ENCODE peak calls at places on chromosomes 1 and 21, in seven cellular contexts. Z is heart left ventricle, S is mammary epithelial cell, Q is neural progenitor cell, T is HL-60, W is PC-9, U is endodermal cell. H is an unnamed sample.

GRCh38 chr21:15825699-15826098 is 95.9 kb downstream of the USP25 start:
- DNase-seq in Z (no peak), T (no peak), S (no peak), W (no peak), U (no peak), Q (no peak), H (no peak)

GRCh38 chr1:208326033-208326432 is 81.8 kb upstream of the PLXNA2 start:
- DNase-seq in W (no peak), U (no peak), Z (no peak), Q (no peak), S (no peak), T (no peak), H (no peak)

GRCh38 chr1:11617314-11617713 is 36.9 kb downstream of the FBXO2 start:
- DNase-seq in S (no peak), Q (no peak), W (peak), T (no peak), Z (no peak), U (no peak), H (no peak)

GRCh38 chr1:16175610-16176553 is 20.0 kb upstream of the EPHA2 start:
- DNase-seq in W (peak), Z (peak), Q (peak), S (peak), T (no peak), U (peak), H (no peak)

GRCh38 chr1:29282924-29283803 is 46.8 kb downstream of the PTPRU start:
- DNase-seq in S (peak), Q (peak), Z (no peak), T (no peak), W (peak), U (peak), H (no peak)

GRCh38 chr1:201942129-201942495 is 4.2 kb downstream of the LMOD1 start:
- DNase-seq in T (no peak), S (no peak), Z (no peak), U (no peak), W (no peak), Q (no peak), H (no peak)

GRCh38 chr1:245932302-245932972 is 574.6 kb downstream of the SMYD3 start:
- DNase-seq in Z (no peak), T (no peak), U (no peak), W (no peak), Q (no peak), S (no peak), H (no peak)

GRCh38 chr1:83919872-83920271 is 79.1 kb downstream of the TTLL7 start:
- DNase-seq in W (no peak), U (no peak), Q (no peak), Z (no peak), S (no peak), T (no peak), H (no peak)

GRCh38 chr1:18240906-18241305 is 133.3 kb downstream of the IGSF21 start:
- DNase-seq in Q (no peak), W (no peak), U (no peak), T (no peak), S (no peak), Z (no peak), H (no peak)

GRCh38 chr1:5821496-5822176 is 170.6 kb downstream of the NPHP4 start:
- DNase-seq in S (no peak), U (no peak), Q (no peak), Z (no peak), W (no peak), T (no peak), H (no peak)

GRCh38 chr1:66371233-66372005 is 162.5 kb upstream of the SGIP1 start:
- DNase-seq in T (no peak), S (no peak), W (no peak), Z (peak), Q (no peak), U (no peak), H (no peak)

GRCh38 chr1:100458925-100459814 is 78.8 kb upstream of the GPR88 start:
- DNase-seq in Z (peak), U (peak), W (peak), Q (peak), T (peak), S (peak), H (no peak)

GRCh38 chr1:206907304-206907991 is 10.2 kb downstream of the IL24 start:
- DNase-seq in Z (peak), S (no peak), Q (peak), U (peak), T (no peak), W (no peak), H (no peak)

GRCh38 chr1:61981870-61982660 is 212.6 kb upstream of the L1TD1 start:
- DNase-seq in Z (no peak), S (no peak), T (no peak), W (no peak), U (no peak), Q (no peak), H (no peak)

GRCh38 chr1:113074237-113074636 is 1.2 kb downstream of the LRIG2 start:
- DNase-seq in U (no peak), S (peak), T (no peak), Q (no peak), W (no peak), Z (no peak), H (no peak)

GRCh38 chr1:54199151-54199764 is 572 bp downstream of the CYB5RL start:
- DNase-seq in Q (no peak), U (no peak), Z (no peak), W (no peak), T (no peak), S (no peak), H (no peak)

GRCh38 chr1:18633428-18634155 is 2.9 kb downstream of the PAX7 start:
- DNase-seq in Z (no peak), W (no peak), T (no peak), S (no peak), U (peak), Q (no peak), H (no peak)

GRCh38 chr1:91022518-91022929 is 689 bp upstream of the ZNF644 start:
- DNase-seq in W (peak), U (no peak), Q (peak), S (no peak), T (no peak), Z (no peak), H (no peak)

GRCh38 chr1:95636897-95637296 is 402.9 kb downstream of the RWDD3 start:
- DNase-seq in S (no peak), Z (no peak), U (no peak), W (no peak), T (no peak), Q (no peak), H (no peak)

GRCh38 chr1:156149374-156150106 is 3.8 kb upstream of the SEMA4A start:
- DNase-seq in Z (no peak), S (no peak), U (peak), Q (peak), W (no peak), T (no peak), H (no peak)

GRCh38 chr1:93695411-93696005 is 13.9 kb upstream of the BCAR3 start:
- DNase-seq in Z (no peak), S (no peak), U (no peak), T (no peak), W (peak), Q (no peak), H (no peak)

GRCh38 chr1:233700338-233700737 is 86.4 kb downstream of the KCNK1 start:
- DNase-seq in W (no peak), S (no peak), Z (no peak), T (no peak), Q (no peak), U (no peak), H (no peak)

GRCh38 chr1:36731226-36732037 is 248.7 kb upstream of the CSF3R start:
- DNase-seq in U (peak), W (no peak), Z (no peak), S (no peak), Q (no peak), T (no peak), H (no peak)

GRCh38 chr1:230112782-230113181 is 45.7 kb downstream of the GALNT2 start:
- DNase-seq in T (no peak), U (no peak), Z (no peak), Q (no peak), S (no peak), W (no peak), H (no peak)
- TF ChIP-seq CTCF in T (no peak), U (no peak), Z (no peak), Q (no peak), S (no peak), W (no peak), H (no peak)

GRCh38 chr1:152048641-152048970 is 11.8 kb upstream of the S100A11 start:
- DNase-seq in W (no peak), Z (no peak), Q (peak), U (no peak), S (no peak), T (no peak), H (peak)
- H3K4me3 ChIP-seq in W (peak), Z (no peak), Q (peak), U (peak), S (no peak), T (no peak), H (no peak)

GRCh38 chr1:70899735-70900134 is 147.9 kb downstream of the PTGER3 start:
- DNase-seq in Q (no peak), T (no peak), W (no peak), Z (no peak), S (no peak), U (no peak), H (no peak)

GRCh38 chr1:70895531-70895930 is 152.1 kb downstream of the PTGER3 start:
- DNase-seq in U (no peak), W (no peak), T (no peak), S (no peak), Q (no peak), Z (no peak), H (no peak)

GRCh38 chr1:70892140-70892539 is 155.5 kb downstream of the PTGER3 start:
- DNase-seq in T (no peak), Z (no peak), W (no peak), S (no peak), U (no peak), Q (no peak), H (no peak)

GRCh38 chr1:70893381-70893780 is 154.2 kb downstream of the PTGER3 start:
- DNase-seq in W (no peak), U (no peak), Q (no peak), S (no peak), T (no peak), Z (no peak), H (no peak)

GRCh38 chr1:70896224-70896623 is 151.4 kb downstream of the PTGER3 start:
- DNase-seq in U (peak), S (no peak), Z (no peak), W (no peak), Q (peak), T (no peak), H (no peak)
- TF ChIP-seq CTCF in U (peak), S (peak), Z (no peak), W (no peak), Q (peak), T (no peak), H (peak)

GRCh38 chr1:165239873-165240272 is 116.6 kb downstream of the LMX1A start:
- DNase-seq in S (no peak), W (no peak), T (no peak), U (no peak), Q (no peak), Z (no peak), H (no peak)

GRCh38 chr1:165234149-165234548 is 122.4 kb downstream of the LMX1A start:
- DNase-seq in T (no peak), W (peak), S (no peak), Z (no peak), U (no peak), Q (no peak), H (no peak)

GRCh38 chr1:165235158-165235776 is 121.2 kb downstream of the LMX1A start:
- DNase-seq in Q (peak), S (no peak), Z (no peak), W (no peak), U (peak), T (no peak), H (no peak)

GRCh38 chr1:165240486-165240885 is 116.0 kb downstream of the LMX1A start:
- DNase-seq in Z (no peak), S (no peak), U (no peak), W (no peak), T (no peak), Q (no peak), H (no peak)

DNA sequence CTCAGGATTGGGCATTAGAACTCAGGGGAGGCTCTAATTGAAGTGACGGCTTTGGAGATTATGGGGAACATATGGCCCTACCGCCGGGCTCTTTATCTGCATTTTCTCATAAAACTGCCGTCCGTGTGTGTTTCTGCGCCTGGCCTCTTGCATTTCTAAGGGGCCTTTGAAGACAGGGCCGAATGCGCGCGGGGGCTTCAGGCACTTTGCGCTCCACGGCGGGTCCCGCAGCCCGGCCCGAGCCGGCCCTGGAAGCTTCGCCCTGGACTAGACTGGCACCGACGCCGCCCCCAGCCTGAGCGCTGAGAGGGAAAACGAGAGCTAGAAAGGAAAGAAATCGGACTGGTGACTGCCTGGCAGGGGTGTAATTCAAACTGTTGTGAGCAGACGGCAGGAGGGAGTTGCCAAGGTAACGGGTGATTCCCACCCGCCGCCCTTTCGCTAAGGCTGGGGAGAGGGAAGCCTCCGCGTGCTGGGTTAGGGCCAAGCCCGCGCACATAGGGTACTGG is 120.7 kb downstream of the LMX1A start:
- DNase-seq in Q (peak), Z (no peak), U (peak), W (no peak), T (no peak), S (no peak), H (no peak)
- H3K4me3 ChIP-seq in Q (peak), Z (peak), U (peak), W (no peak), T (no peak), S (no peak), H (no peak)

GRCh38 chr1:107787299-107787698 is 177.7 kb downstream of the VAV3 start:
- DNase-seq in Z (no peak), S (no peak), Q (peak), T (no peak), W (no peak), U (peak), H (no peak)
- TF ChIP-seq CTCF in Z (no peak), S (peak), Q (peak), T (no peak), W (no peak), U (peak), H (peak)

GRCh38 chr1:179230251-179230650 is 774 bp upstream of the ABL2 start:
- DNase-seq in Q (no peak), Z (no peak), U (no peak), S (peak), W (no peak), T (no peak), H (peak)
- H3K4me3 ChIP-seq in Q (peak), Z (no peak), U (peak), S (no peak), W (peak), T (peak), H (peak)

GRCh38 chr21:44539031-44539430 is 964 bp downstream of the KRTAP10-1 start:
- DNase-seq in S (no peak), T (no peak), U (no peak), Z (no peak), W (no peak), Q (no peak), H (no peak)

GRCh38 chr21:44540741-44541288 is 820 bp upstream of the KRTAP10-1 start:
- DNase-seq in S (no peak), T (no peak), U (no peak), W (no peak), Z (peak), Q (no peak), H (no peak)

GRCh38 chr21:44539991-44540666 is at the start of gene KRTAP10-1:
- DNase-seq in Z (no peak), U (no peak), Q (no peak), T (no peak), S (no peak), W (no peak), H (no peak)

GRCh38 chr21:44544566-44544965 is 4.6 kb upstream of the KRTAP10-1 start:
- DNase-seq in Z (peak), T (no peak), W (no peak), Q (no peak), U (no peak), S (no peak), H (no peak)

GRCh38 chr21:44542716-44543115 is 2.7 kb upstream of the KRTAP10-1 start:
- DNase-seq in W (no peak), Q (no peak), T (no peak), U (no peak), Z (no peak), S (no peak), H (no peak)
- TF ChIP-seq CTCF in W (no peak), Q (no peak), T (no peak), U (no peak), Z (no peak), S (no peak), H (no peak)